ENCODE peak calls at places on chromosomes 6 and 20, in ten cellular contexts. E, B, D, C, P, H, X, Q, Y and O are unnamed samples.

GRCh38 chr20:41245086-41245707 is 72.3 kb downstream of the ZHX3 start:
- DNase-seq in E (no peak), B (no peak), D (no peak), C (no peak), P (no peak), H (no peak), X (no peak), Q (no peak), Y (no peak), O (no peak)

GRCh38 chr6:9842004-9842720 is 572.7 kb downstream of the TFAP2A start:
- DNase-seq in E (no peak), B (no peak), D (no peak), C (no peak), P (no peak), H (no peak), X (no peak), Q (no peak), Y (no peak), O (no peak)

GRCh38 chr6:12865117-12865516 is 148.6 kb downstream of the PHACTR1 start:
- DNase-seq in E (no peak), B (no peak), D (no peak), C (no peak), P (no peak), H (no peak), X (no peak), Q (no peak), Y (no peak), O (no peak)

GRCh38 chr20:1330075-1330830 is 1.3 kb upstream of the SDCBP2 start:
- DNase-seq in E (peak), B (no peak), D (no peak), C (peak), P (peak), H (peak), X (no peak), Q (peak), Y (peak), O (peak)

GRCh38 chr20:33674294-33675126 is at the start of gene NECAB3:
- DNase-seq in E (peak), B (peak), D (peak), C (peak), P (peak), H (peak), X (peak), Q (peak), Y (peak), O (peak)

GRCh38 chr20:33061626-33062025 is 7.9 kb downstream of the BPIFB3 start:
- DNase-seq in E (no peak), B (no peak), D (no peak), C (no peak), P (no peak), H (no peak), X (no peak), Q (no peak), Y (no peak), O (no peak)

GRCh38 chr6:53103993-53104675 is 38.9 kb downstream of the FBXO9 start:
- DNase-seq in E (no peak), B (no peak), D (no peak), C (no peak), P (no peak), H (no peak), X (no peak), Q (peak), Y (no peak), O (no peak)

GRCh38 chr6:132763269-132763668 is 5.6 kb upstream of the VNN2 start:
- DNase-seq in E (peak), B (no peak), D (peak), C (peak), P (no peak), H (no peak), X (no peak), Q (peak), Y (no peak), O (no peak)

GRCh38 chr20:58692579-58693225 is at the start of gene NPEPL1:
- DNase-seq in E (peak), B (peak), D (peak), C (peak), P (peak), H (no peak), X (no peak), Q (peak), Y (peak), O (no peak)

GRCh38 chr20:53917145-53918009 is 153.0 kb downstream of the BCAS1 start:
- DNase-seq in E (peak), B (no peak), D (no peak), C (no peak), P (peak), H (no peak), X (no peak), Q (no peak), Y (peak), O (peak)

GRCh38 chr6:138162104-138162946 is 586 bp downstream of the ARFGEF3 start:
- DNase-seq in E (peak), B (peak), D (no peak), C (peak), P (peak), H (no peak), X (no peak), Q (no peak), Y (no peak), O (peak)

GRCh38 chr20:15857131-15857784 is 716.0 kb downstream of the KIF16B start:
- DNase-seq in E (no peak), B (no peak), D (no peak), C (no peak), P (no peak), H (no peak), X (no peak), Q (no peak), Y (no peak), O (no peak)

GRCh38 chr6:38572186-38572813 is 67.4 kb downstream of the BTBD9 start:
- DNase-seq in E (no peak), B (no peak), D (no peak), C (peak), P (no peak), H (no peak), X (no peak), Q (peak), Y (no peak), O (no peak)

GRCh38 chr6:106197441-106197840 is 111.3 kb downstream of the PRDM1 start:
- DNase-seq in E (peak), B (peak), D (no peak), C (peak), P (no peak), H (no peak), X (no peak), Q (no peak), Y (no peak), O (no peak)

GRCh38 chr6:14544689-14545088 is 427.1 kb downstream of the CD83 start:
- DNase-seq in E (no peak), B (no peak), D (no peak), C (peak), P (no peak), H (no peak), X (no peak), Q (no peak), Y (no peak), O (no peak)

GRCh38 chr20:62347445-62347844 is 19.7 kb downstream of the LAMA5 start:
- DNase-seq in E (no peak), B (no peak), D (no peak), C (no peak), P (no peak), H (no peak), X (no peak), Q (no peak), Y (no peak), O (no peak)

GRCh38 chr6:152026291-152026690 is 218.8 kb downstream of the ESR1 start:
- DNase-seq in E (no peak), B (no peak), D (no peak), C (no peak), P (no peak), H (no peak), X (no peak), Q (no peak), Y (no peak), O (no peak)

GRCh38 chr6:3306848-3307247 is 48.1 kb downstream of the PSMG4 start:
- DNase-seq in E (peak), B (no peak), D (no peak), C (no peak), P (no peak), H (no peak), X (no peak), Q (no peak), Y (no peak), O (no peak)

GRCh38 chr6:155274533-155274932 is 10.7 kb downstream of the CLDN20 start:
- DNase-seq in E (no peak), B (no peak), D (no peak), C (no peak), P (no peak), H (no peak), X (no peak), Q (no peak), Y (no peak), O (no peak)

GRCh38 chr20:63737690-63737939 is 1.2 kb downstream of the LIME1 start:
- DNase-seq in E (no peak), B (no peak), D (no peak), C (no peak), P (no peak), H (no peak), X (no peak), Q (no peak), Y (no peak), O (no peak)

GRCh38 chr6:162151050-162151658 is 576.4 kb downstream of the PRKN start:
- DNase-seq in E (no peak), B (no peak), D (no peak), C (no peak), P (no peak), H (no peak), X (no peak), Q (no peak), Y (no peak), O (no peak)

GRCh38 chr6:145809785-145810184 is 4.8 kb downstream of the FBXO30 start:
- DNase-seq in E (no peak), B (no peak), D (no peak), C (no peak), P (no peak), H (no peak), X (no peak), Q (no peak), Y (no peak), O (no peak)

GRCh38 chr20:59020938-59021551 is 1.8 kb downstream of the TUBB1 start:
- DNase-seq in E (no peak), B (no peak), D (no peak), C (no peak), P (no peak), H (no peak), X (no peak), Q (no peak), Y (no peak), O (no peak)

GRCh38 chr6:155517282-155517681 is 61.6 kb upstream of the NOX3 start:
- DNase-seq in E (peak), B (no peak), D (no peak), C (peak), P (peak), H (no peak), X (no peak), Q (no peak), Y (no peak), O (no peak)

GRCh38 chr6:166471797-166472260 is 89.1 kb upstream of the MPC1 start:
- DNase-seq in E (no peak), B (no peak), D (no peak), C (no peak), P (no peak), H (no peak), X (no peak), Q (no peak), Y (no peak), O (no peak)

GRCh38 chr20:25058797-25059486 is 1.0 kb upstream of the ACSS1 start:
- DNase-seq in E (peak), B (no peak), D (no peak), C (no peak), P (peak), H (no peak), X (no peak), Q (no peak), Y (peak), O (no peak)

DNA sequence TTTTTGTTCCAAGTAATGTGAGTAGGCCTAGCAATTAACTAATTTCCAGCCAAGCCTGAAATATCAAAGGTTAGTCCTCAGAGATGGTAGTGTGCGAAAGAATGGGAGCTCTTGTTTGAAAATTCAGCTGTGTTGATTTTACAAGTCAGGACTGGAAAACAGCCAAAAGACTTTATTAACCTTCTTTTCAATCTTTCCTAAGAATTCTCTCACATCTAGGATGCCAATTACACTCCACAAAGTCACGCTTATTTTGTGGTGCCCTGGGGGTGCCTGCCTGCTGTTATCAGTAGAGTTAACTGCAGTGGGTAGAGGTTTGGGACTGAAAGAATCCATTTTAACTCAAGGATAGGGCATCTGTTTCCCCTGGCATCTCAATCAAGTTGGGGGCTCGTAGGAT is 30.7 kb upstream of the MAP3K4 start:
- DNase-seq in E (no peak), B (no peak), D (no peak), C (peak), P (no peak), H (no peak), X (no peak), Q (no peak), Y (no peak), O (no peak)
- H3K27ac ChIP-seq in E (no peak), B (no peak), D (no peak), C (no peak), P (no peak), H (no peak), X (no peak), Q (no peak), Y (no peak), O (peak)

GRCh38 chr6:159969204-159969912 is 476 bp downstream of the IGF2R start:
- DNase-seq in E (peak), B (peak), D (no peak), C (peak), P (peak), H (no peak), X (no peak), Q (peak), Y (peak), O (no peak)
- H3K27ac ChIP-seq in E (peak), B (peak), D (peak), C (peak), P (peak), H (no peak), X (peak), Q (peak), Y (peak), O (peak)

DNA sequence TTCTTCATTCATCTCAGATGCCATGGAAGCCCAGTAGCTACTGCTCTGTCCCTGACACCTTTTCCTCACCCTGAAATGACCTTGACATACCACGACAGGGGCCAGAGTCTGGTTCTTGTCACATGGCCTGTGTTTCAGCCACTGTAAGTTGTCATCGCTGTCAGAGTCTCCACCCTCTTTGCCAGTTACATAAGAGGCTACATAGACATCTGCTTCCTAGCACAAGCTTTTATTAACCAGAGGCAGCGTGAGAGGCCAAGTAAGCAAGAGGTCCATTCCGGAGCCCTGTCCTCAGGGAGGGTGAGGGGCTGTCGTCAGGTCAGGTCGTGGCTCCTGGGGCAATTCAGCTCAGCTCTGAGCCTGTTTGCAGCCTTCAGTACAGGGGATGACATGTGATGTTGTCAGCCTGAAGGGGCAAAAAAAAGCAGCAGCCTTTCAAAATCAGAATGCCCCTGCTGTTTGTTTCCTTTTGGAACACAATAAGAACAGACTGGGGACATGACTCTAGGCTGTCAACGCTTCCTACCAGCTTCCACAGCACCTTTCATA is 146.3 kb downstream of the MTFR2 start:
- DNase-seq in E (peak), B (no peak), D (no peak), C (no peak), P (no peak), H (peak), X (no peak), Q (no peak), Y (peak), O (peak)
- H3K27ac ChIP-seq in E (peak), B (no peak), D (no peak), C (peak), P (peak), H (peak), X (no peak), Q (no peak), Y (peak), O (peak)

GRCh38 chr20:50528804-50529351 is 18.7 kb downstream of the PTPN1 start:
- DNase-seq in E (no peak), B (no peak), D (no peak), C (no peak), P (no peak), H (no peak), X (no peak), Q (no peak), Y (no peak), O (no peak)
- H3K27ac ChIP-seq in E (no peak), B (no peak), D (no peak), C (no peak), P (no peak), H (no peak), X (no peak), Q (no peak), Y (no peak), O (no peak)

GRCh38 chr6:17957488-17957887 is 29.9 kb downstream of the KIF13A start:
- DNase-seq in E (no peak), B (no peak), D (no peak), C (no peak), P (no peak), H (no peak), X (no peak), Q (no peak), Y (no peak), O (no peak)
- H3K27ac ChIP-seq in E (no peak), B (no peak), D (no peak), C (no peak), P (no peak), H (no peak), X (peak), Q (no peak), Y (peak), O (no peak)